ENCODE peak calls at places on chromosomes 13 and 19, in eight cellular contexts. One of them, this sample, is unnamed.

GRCh38 chr19:21694171-21694906 is 73.0 kb downstream of the ZNF100 start:
- DNase-seq in lower leg skin: no peak
- DNase-seq in KBM-7: no peak
- DNase-seq in brain microvascular endothelial cell: no peak
- DNase-seq in T-helper 1 cell: no peak
- DNase-seq in natural killer cell treated with Interleukin-12 subunit alpha and Interleukin-12 subunit beta and Interleukin-15 and Interleukin-18, amount 100 ng/mL, for 72 hours: no peak
- DNase-seq in colonic mucosa: no peak
- DNase-seq in GM10248: no peak
- DNase-seq in this sample: no peak

GRCh38 chr13:95455782-95456181 is 96.7 kb upstream of the CLDN10 start:
- DNase-seq in brain microvascular endothelial cell: no peak
- DNase-seq in lower leg skin: no peak
- DNase-seq in natural killer cell treated with Interleukin-12 subunit alpha and Interleukin-12 subunit beta and Interleukin-15 and Interleukin-18, amount 100 ng/mL, for 72 hours: no peak
- DNase-seq in colonic mucosa: no peak
- DNase-seq in GM10248: no peak
- DNase-seq in T-helper 1 cell: no peak
- DNase-seq in KBM-7: no peak
- DNase-seq in this sample: no peak

GRCh38 chr13:96849091-96849490 is 145.2 kb downstream of the OXGR1 start:
- DNase-seq in lower leg skin: no peak
- DNase-seq in KBM-7: no peak
- DNase-seq in natural killer cell treated with Interleukin-12 subunit alpha and Interleukin-12 subunit beta and Interleukin-15 and Interleukin-18, amount 100 ng/mL, for 72 hours: no peak
- DNase-seq in GM10248: no peak
- DNase-seq in T-helper 1 cell: no peak
- DNase-seq in colonic mucosa: no peak
- DNase-seq in brain microvascular endothelial cell: no peak
- DNase-seq in this sample: no peak

GRCh38 chr13:39967199-39967959 is 311.9 kb downstream of the COG6 start:
- DNase-seq in lower leg skin: no peak
- DNase-seq in T-helper 1 cell: no peak
- DNase-seq in natural killer cell treated with Interleukin-12 subunit alpha and Interleukin-12 subunit beta and Interleukin-15 and Interleukin-18, amount 100 ng/mL, for 72 hours: no peak
- DNase-seq in brain microvascular endothelial cell: no peak
- DNase-seq in colonic mucosa: no peak
- DNase-seq in GM10248: no peak
- DNase-seq in KBM-7: no peak
- DNase-seq in this sample: no peak

GRCh38 chr19:17255150-17255621 is 9.4 kb downstream of the USHBP1 start:
- DNase-seq in colonic mucosa: no peak
- DNase-seq in lower leg skin: no peak
- DNase-seq in brain microvascular endothelial cell: no peak
- DNase-seq in GM10248: no peak
- DNase-seq in KBM-7: no peak
- DNase-seq in natural killer cell treated with Interleukin-12 subunit alpha and Interleukin-12 subunit beta and Interleukin-15 and Interleukin-18, amount 100 ng/mL, for 72 hours: no peak
- DNase-seq in T-helper 1 cell: no peak
- DNase-seq in this sample: no peak

GRCh38 chr19:17429661-17430101 is 9.8 kb downstream of the MVB12A start:
- DNase-seq in GM10248: no peak
- DNase-seq in T-helper 1 cell: no peak
- DNase-seq in colonic mucosa: no peak
- DNase-seq in lower leg skin: no peak
- DNase-seq in brain microvascular endothelial cell: no peak
- DNase-seq in natural killer cell treated with Interleukin-12 subunit alpha and Interleukin-12 subunit beta and Interleukin-15 and Interleukin-18, amount 100 ng/mL, for 72 hours: no peak
- DNase-seq in KBM-7: no peak
- DNase-seq in this sample: no peak

GRCh38 chr19:6772028-6772865 is at the start of gene VAV1:
- DNase-seq in lower leg skin: peak
- DNase-seq in GM10248: peak
- DNase-seq in brain microvascular endothelial cell: no peak
- DNase-seq in natural killer cell treated with Interleukin-12 subunit alpha and Interleukin-12 subunit beta and Interleukin-15 and Interleukin-18, amount 100 ng/mL, for 72 hours: peak
- DNase-seq in KBM-7: peak
- DNase-seq in T-helper 1 cell: peak
- DNase-seq in colonic mucosa: peak
- DNase-seq in this sample: no peak

GRCh38 chr19:46841458-46842083 is 9.1 kb downstream of the AP2S1 start:
- DNase-seq in lower leg skin: no peak
- DNase-seq in brain microvascular endothelial cell: peak
- DNase-seq in KBM-7: no peak
- DNase-seq in GM10248: no peak
- DNase-seq in colonic mucosa: no peak
- DNase-seq in T-helper 1 cell: no peak
- DNase-seq in natural killer cell treated with Interleukin-12 subunit alpha and Interleukin-12 subunit beta and Interleukin-15 and Interleukin-18, amount 100 ng/mL, for 72 hours: peak
- DNase-seq in this sample: peak

GRCh38 chr19:58361900-58362271 is 665 bp downstream of the ZNF497 start:
- DNase-seq in brain microvascular endothelial cell: no peak
- DNase-seq in KBM-7: no peak
- DNase-seq in colonic mucosa: no peak
- DNase-seq in GM10248: peak
- DNase-seq in lower leg skin: no peak
- DNase-seq in natural killer cell treated with Interleukin-12 subunit alpha and Interleukin-12 subunit beta and Interleukin-15 and Interleukin-18, amount 100 ng/mL, for 72 hours: peak
- DNase-seq in T-helper 1 cell: no peak
- DNase-seq in this sample: no peak

GRCh38 chr19:2246801-2247361 is 2.2 kb upstream of the AMH start:
- DNase-seq in brain microvascular endothelial cell: peak
- DNase-seq in T-helper 1 cell: no peak
- DNase-seq in colonic mucosa: no peak
- DNase-seq in GM10248: no peak
- DNase-seq in lower leg skin: no peak
- DNase-seq in natural killer cell treated with Interleukin-12 subunit alpha and Interleukin-12 subunit beta and Interleukin-15 and Interleukin-18, amount 100 ng/mL, for 72 hours: no peak
- DNase-seq in KBM-7: no peak
- DNase-seq in this sample: no peak

GRCh38 chr19:45526143-45526542 is 18.9 kb downstream of the VASP start:
- DNase-seq in colonic mucosa: peak
- DNase-seq in lower leg skin: no peak
- DNase-seq in brain microvascular endothelial cell: peak
- DNase-seq in natural killer cell treated with Interleukin-12 subunit alpha and Interleukin-12 subunit beta and Interleukin-15 and Interleukin-18, amount 100 ng/mL, for 72 hours: no peak
- DNase-seq in KBM-7: peak
- DNase-seq in GM10248: no peak
- DNase-seq in T-helper 1 cell: no peak
- DNase-seq in this sample: no peak

GRCh38 chr19:16076958-16077611 is 790 bp downstream of the TPM4 start:
- DNase-seq in GM10248: no peak
- DNase-seq in natural killer cell treated with Interleukin-12 subunit alpha and Interleukin-12 subunit beta and Interleukin-15 and Interleukin-18, amount 100 ng/mL, for 72 hours: no peak
- DNase-seq in brain microvascular endothelial cell: no peak
- DNase-seq in KBM-7: no peak
- DNase-seq in T-helper 1 cell: no peak
- DNase-seq in lower leg skin: peak
- DNase-seq in colonic mucosa: peak
- DNase-seq in this sample: peak

GRCh38 chr13:47679391-47679790 is 321.7 kb downstream of the SUCLA2 start:
- DNase-seq in GM10248: no peak
- DNase-seq in colonic mucosa: no peak
- DNase-seq in KBM-7: no peak
- DNase-seq in natural killer cell treated with Interleukin-12 subunit alpha and Interleukin-12 subunit beta and Interleukin-15 and Interleukin-18, amount 100 ng/mL, for 72 hours: no peak
- DNase-seq in T-helper 1 cell: no peak
- DNase-seq in brain microvascular endothelial cell: peak
- DNase-seq in lower leg skin: no peak
- DNase-seq in this sample: no peak

GRCh38 chr13:24279267-24279666 is 30.1 kb upstream of the C1QTNF9 start:
- DNase-seq in brain microvascular endothelial cell: no peak
- DNase-seq in GM10248: no peak
- DNase-seq in colonic mucosa: no peak
- DNase-seq in lower leg skin: no peak
- DNase-seq in T-helper 1 cell: no peak
- DNase-seq in natural killer cell treated with Interleukin-12 subunit alpha and Interleukin-12 subunit beta and Interleukin-15 and Interleukin-18, amount 100 ng/mL, for 72 hours: no peak
- DNase-seq in KBM-7: no peak
- DNase-seq in this sample: no peak

GRCh38 chr13:65932587-65933239 is 1297.4 kb downstream of the PCDH9 start:
- DNase-seq in T-helper 1 cell: no peak
- DNase-seq in KBM-7: no peak
- DNase-seq in natural killer cell treated with Interleukin-12 subunit alpha and Interleukin-12 subunit beta and Interleukin-15 and Interleukin-18, amount 100 ng/mL, for 72 hours: no peak
- DNase-seq in lower leg skin: no peak
- DNase-seq in brain microvascular endothelial cell: no peak
- DNase-seq in GM10248: no peak
- DNase-seq in colonic mucosa: no peak
- DNase-seq in this sample: no peak

GRCh38 chr13:74070065-74070464 is 64.1 kb downstream of the KLF12 start:
- DNase-seq in KBM-7: no peak
- DNase-seq in T-helper 1 cell: no peak
- DNase-seq in lower leg skin: no peak
- DNase-seq in colonic mucosa: no peak
- DNase-seq in brain microvascular endothelial cell: no peak
- DNase-seq in GM10248: no peak
- DNase-seq in natural killer cell treated with Interleukin-12 subunit alpha and Interleukin-12 subunit beta and Interleukin-15 and Interleukin-18, amount 100 ng/mL, for 72 hours: no peak
- DNase-seq in this sample: no peak

GRCh38 chr19:30116984-30117555 is 175.0 kb downstream of the URI1 start:
- DNase-seq in KBM-7: no peak
- DNase-seq in GM10248: no peak
- DNase-seq in T-helper 1 cell: no peak
- DNase-seq in lower leg skin: no peak
- DNase-seq in brain microvascular endothelial cell: no peak
- DNase-seq in natural killer cell treated with Interleukin-12 subunit alpha and Interleukin-12 subunit beta and Interleukin-15 and Interleukin-18, amount 100 ng/mL, for 72 hours: no peak
- DNase-seq in colonic mucosa: no peak
- DNase-seq in this sample: no peak

GRCh38 chr13:113926301-113926761 is 47.5 kb downstream of the C13orf46 start:
- DNase-seq in brain microvascular endothelial cell: no peak
- DNase-seq in colonic mucosa: no peak
- DNase-seq in KBM-7: no peak
- DNase-seq in lower leg skin: peak
- DNase-seq in GM10248: no peak
- DNase-seq in T-helper 1 cell: no peak
- DNase-seq in natural killer cell treated with Interleukin-12 subunit alpha and Interleukin-12 subunit beta and Interleukin-15 and Interleukin-18, amount 100 ng/mL, for 72 hours: no peak
- DNase-seq in this sample: peak

GRCh38 chr13:113653264-113654174 is 4.5 kb downstream of the ATP4B start:
- DNase-seq in natural killer cell treated with Interleukin-12 subunit alpha and Interleukin-12 subunit beta and Interleukin-15 and Interleukin-18, amount 100 ng/mL, for 72 hours: no peak
- DNase-seq in KBM-7: no peak
- DNase-seq in colonic mucosa: no peak
- DNase-seq in GM10248: no peak
- DNase-seq in T-helper 1 cell: no peak
- DNase-seq in brain microvascular endothelial cell: no peak
- DNase-seq in lower leg skin: peak
- DNase-seq in this sample: no peak

GRCh38 chr13:27450921-27451461 is 627 bp upstream of the MTIF3 start:
- DNase-seq in colonic mucosa: peak
- DNase-seq in lower leg skin: peak
- DNase-seq in KBM-7: peak
- DNase-seq in natural killer cell treated with Interleukin-12 subunit alpha and Interleukin-12 subunit beta and Interleukin-15 and Interleukin-18, amount 100 ng/mL, for 72 hours: no peak
- DNase-seq in brain microvascular endothelial cell: peak
- DNase-seq in T-helper 1 cell: peak
- DNase-seq in GM10248: peak
- DNase-seq in this sample: no peak

GRCh38 chr13:114087430-114087829 is 45.0 kb downstream of the RASA3 start:
- DNase-seq in colonic mucosa: no peak
- DNase-seq in brain microvascular endothelial cell: no peak
- DNase-seq in KBM-7: no peak
- DNase-seq in lower leg skin: peak
- DNase-seq in GM10248: no peak
- DNase-seq in T-helper 1 cell: no peak
- DNase-seq in natural killer cell treated with Interleukin-12 subunit alpha and Interleukin-12 subunit beta and Interleukin-15 and Interleukin-18, amount 100 ng/mL, for 72 hours: no peak
- DNase-seq in this sample: no peak

This sample was measured in tibial nerve.